ENCODE peak calls at places on chromosomes 6 and 20, in seven cellular contexts. C, D, A, I, F, R and H are unnamed samples.

GRCh38 chr6:8859501-8859900 is 424.2 kb upstream of the SLC35B3 start:
- DNase-seq in I (peak), C (no peak), D (no peak), A (no peak), R (no peak), F (no peak), H (no peak)

GRCh38 chr6:168926306-168926705 is 327.3 kb downstream of the THBS2 start:
- DNase-seq in A (no peak), F (no peak), I (no peak), D (no peak), C (no peak), R (no peak), H (no peak)

GRCh38 chr20:14259691-14260090 is 77.7 kb downstream of the FLRT3 start:
- DNase-seq in R (peak), D (no peak), C (peak), I (peak), A (no peak), F (no peak), H (no peak)

GRCh38 chr6:116579143-116579542 is 7.8 kb downstream of the RWDD1 start:
- DNase-seq in F (no peak), I (no peak), R (peak), C (no peak), A (no peak), D (no peak), H (no peak)

GRCh38 chr6:149563203-149563927 is 2.8 kb upstream of the GINM1 start:
- DNase-seq in D (no peak), I (peak), C (no peak), A (no peak), R (peak), F (no peak), H (peak)

GRCh38 chr20:50617022-50617421 is 74.3 kb downstream of the RIPOR3 start:
- DNase-seq in D (no peak), F (no peak), I (no peak), A (no peak), R (no peak), C (no peak), H (no peak)

GRCh38 chr6:18021166-18021850 is 33.9 kb upstream of the KIF13A start:
- DNase-seq in A (no peak), R (no peak), F (no peak), I (no peak), D (no peak), C (no peak), H (no peak)

GRCh38 chr6:43386492-43386891 is 17.0 kb upstream of the ZNF318 start:
- DNase-seq in A (no peak), R (peak), C (peak), F (no peak), I (peak), D (no peak), H (no peak)

GRCh38 chr6:105482227-105482839 is 79.5 kb upstream of the PREP start:
- DNase-seq in R (peak), I (peak), F (no peak), D (peak), A (no peak), C (no peak), H (peak)

GRCh38 chr20:14879020-14879697 is 541.7 kb upstream of the FLRT3 start:
- DNase-seq in A (no peak), R (peak), D (no peak), C (no peak), F (no peak), I (peak), H (peak)

GRCh38 chr20:16528078-16528477 is 45.2 kb downstream of the KIF16B start:
- DNase-seq in F (no peak), I (peak), D (peak), C (no peak), A (no peak), R (peak), H (peak)

GRCh38 chr6:146441907-146442306 is 101.7 kb upstream of the RAB32 start:
- DNase-seq in F (no peak), I (no peak), D (no peak), R (no peak), C (no peak), A (no peak), H (no peak)

GRCh38 chr6:112396221-112396620 is 49.1 kb downstream of the RFPL4B start:
- DNase-seq in F (no peak), D (no peak), I (no peak), R (peak), A (no peak), C (no peak), H (no peak)

GRCh38 chr6:125986956-125987617 is 747 bp downstream of the TRMT11 start:
- DNase-seq in I (peak), A (no peak), D (no peak), C (no peak), F (no peak), R (peak), H (no peak)

GRCh38 chr20:2955257-2955950 is 82.1 kb downstream of the PTPRA start:
- DNase-seq in R (no peak), C (no peak), A (no peak), I (no peak), D (no peak), F (no peak), H (no peak)

GRCh38 chr20:54004397-54004940 is 65.9 kb downstream of the BCAS1 start:
- DNase-seq in I (no peak), R (no peak), A (no peak), C (no peak), F (no peak), D (no peak), H (no peak)

GRCh38 chr20:36873498-36874189 is 2.3 kb upstream of the TLDC2 start:
- DNase-seq in I (no peak), A (no peak), C (no peak), F (no peak), D (no peak), R (no peak), H (no peak)

GRCh38 chr6:160000280-160000704 is 31.4 kb downstream of the IGF2R start:
- DNase-seq in F (no peak), D (no peak), R (no peak), I (peak), C (no peak), A (no peak), H (no peak)

GRCh38 chr6:108841377-108841855 is 6.8 kb upstream of the ARMC2 start:
- DNase-seq in R (no peak), F (no peak), D (no peak), I (no peak), C (no peak), A (no peak), H (peak)

GRCh38 chr20:49615401-49616153 is 47.6 kb upstream of the PTGIS start:
- DNase-seq in I (no peak), D (no peak), R (no peak), C (no peak), A (no peak), F (no peak), H (no peak)

GRCh38 chr6:4008324-4009047 is 70.5 kb downstream of the FAM217A start:
- DNase-seq in R (peak), I (peak), F (no peak), A (no peak), D (no peak), C (no peak), H (peak)

GRCh38 chr20:32909451-32909850 is 50.7 kb downstream of the EFCAB8 start:
- DNase-seq in A (no peak), C (no peak), I (no peak), F (no peak), R (no peak), D (no peak), H (no peak)

GRCh38 chr6:108944707-108945685 is 96.8 kb downstream of the ARMC2 start:
- DNase-seq in D (peak), R (peak), A (no peak), I (peak), F (no peak), C (no peak), H (peak)

GRCh38 chr20:41249781-41250281 is 67.7 kb downstream of the ZHX3 start:
- DNase-seq in A (no peak), C (peak), R (peak), F (peak), I (peak), D (peak), H (peak)

GRCh38 chr6:158793432-158793831 is 25.7 kb downstream of the EZR start:
- DNase-seq in R (peak), I (peak), C (peak), F (no peak), A (no peak), D (no peak), H (no peak)

GRCh38 chr6:168297643-168298042 is 21.9 kb downstream of the DACT2 start:
- DNase-seq in A (no peak), I (no peak), R (no peak), C (no peak), F (no peak), D (no peak), H (no peak)

GRCh38 chr6:89506716-89507597 is 74.0 kb downstream of the ANKRD6 start:
- DNase-seq in R (no peak), A (no peak), F (no peak), C (no peak), I (no peak), D (no peak), H (no peak)

GRCh38 chr6:158517581-158517980 is 42.3 kb upstream of the TMEM181 start:
- DNase-seq in R (no peak), F (no peak), A (no peak), D (no peak), C (no peak), I (no peak), H (no peak)

GRCh38 chr6:133314951-133315350 is 73.8 kb downstream of the EYA4 start:
- DNase-seq in F (no peak), R (no peak), I (peak), C (no peak), A (no peak), D (no peak), H (no peak)
- H3K4me3 ChIP-seq in F (no peak), R (no peak), I (no peak), C (no peak), A (no peak), D (no peak), H (no peak)

DNA sequence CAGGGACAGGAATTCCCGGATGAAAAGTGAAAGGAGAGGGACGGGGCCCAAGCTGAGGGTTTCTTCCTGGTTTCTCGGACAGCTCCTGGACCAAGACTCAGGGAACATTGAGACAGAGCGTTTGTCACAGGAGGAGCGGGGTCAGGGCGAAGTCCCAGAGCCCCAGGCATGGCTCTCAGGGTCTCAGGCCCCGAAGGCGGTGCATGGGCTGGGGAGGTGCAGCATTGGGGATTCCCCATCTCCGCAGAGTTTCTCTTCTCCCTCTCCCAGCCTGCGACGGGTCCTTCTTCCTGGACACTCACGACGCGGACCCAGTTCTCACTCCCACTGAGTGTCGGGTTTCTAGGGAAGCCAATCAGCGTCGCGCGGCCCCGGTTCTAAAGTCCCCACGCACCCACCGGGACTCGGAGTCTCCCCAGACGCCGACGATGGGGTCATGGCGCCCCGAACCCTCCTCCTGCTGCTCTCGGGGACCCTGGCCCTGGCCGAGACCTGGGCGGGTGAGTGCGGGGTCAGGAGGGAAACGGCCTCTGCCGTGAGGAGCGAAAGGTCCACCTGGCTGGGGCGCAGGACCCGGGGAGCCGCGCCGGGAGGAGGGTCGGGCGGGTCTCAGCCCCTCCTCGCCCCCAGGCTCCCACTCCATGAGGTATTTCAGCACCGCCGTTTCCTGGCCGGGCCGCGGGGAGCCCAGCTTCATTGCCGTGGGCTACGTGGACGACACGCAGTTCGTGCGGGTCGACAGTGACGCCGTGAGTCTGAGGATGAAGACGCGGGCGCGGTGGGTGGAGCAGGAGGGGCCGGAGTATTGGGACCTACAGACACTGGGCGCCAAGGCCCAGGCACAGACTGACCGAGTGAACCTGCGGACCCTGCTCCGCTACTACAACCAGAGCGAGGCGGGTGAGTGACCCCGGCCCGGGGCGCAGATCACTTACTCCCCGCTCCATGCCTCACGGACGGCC is 54.6 kb upstream of the POLR1H start:
- DNase-seq in F (no peak), A (peak), D (peak), C (peak), I (no peak), R (peak), H (no peak)
- H3K4me3 ChIP-seq in F (peak), A (peak), D (peak), C (peak), I (no peak), R (peak), H (peak)

GRCh38 chr20:4567172-4567571 is 154.5 kb upstream of the PRND start:
- DNase-seq in F (no peak), I (no peak), C (no peak), A (no peak), R (no peak), D (no peak), H (no peak)

GRCh38 chr20:4569882-4570281 is 151.8 kb upstream of the PRND start:
- DNase-seq in I (no peak), D (no peak), F (no peak), C (peak), A (no peak), R (no peak), H (no peak)

GRCh38 chr20:4568560-4568959 is 153.1 kb upstream of the PRND start:
- DNase-seq in D (no peak), I (no peak), R (no peak), C (no peak), A (no peak), F (no peak), H (no peak)

GRCh38 chr20:4571759-4572531 is 149.8 kb upstream of the PRND start:
- DNase-seq in I (peak), D (no peak), R (peak), F (no peak), A (no peak), C (no peak), H (peak)

DNA sequence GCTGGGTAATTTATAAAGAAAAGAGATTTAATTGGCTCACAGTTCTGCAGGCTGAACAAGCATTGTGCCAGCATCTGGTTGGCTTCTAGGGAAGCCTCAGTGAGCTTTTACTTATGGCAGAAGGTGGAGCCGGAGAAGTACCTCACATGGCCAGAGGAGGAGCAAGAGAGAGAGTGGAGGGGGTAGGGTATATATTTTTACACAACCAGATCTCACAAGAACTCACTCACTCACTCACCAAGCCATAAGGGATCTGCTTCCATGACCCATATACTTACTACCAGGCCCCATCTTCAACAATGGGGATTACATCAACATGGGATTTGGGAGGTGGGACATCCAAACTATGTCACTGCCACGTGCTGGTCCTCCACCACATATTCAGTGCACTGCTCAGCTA is 152.6 kb upstream of the PRND start:
- DNase-seq in D (no peak), A (no peak), F (no peak), C (no peak), I (no peak), R (no peak), H (no peak)
- H3K4me3 ChIP-seq in D (no peak), A (no peak), F (no peak), C (no peak), I (no peak), R (no peak), H (no peak)

GRCh38 chr6:2578729-2579128 is 172.0 kb downstream of the MYLK4 start:
- DNase-seq in R (peak), C (no peak), A (no peak), D (no peak), I (peak), F (no peak), H (no peak)

GRCh38 chr6:2580996-2581395 is 169.7 kb downstream of the MYLK4 start:
- DNase-seq in A (no peak), I (no peak), F (no peak), D (no peak), C (no peak), R (no peak), H (no peak)

GRCh38 chr6:2581611-2582010 is 169.1 kb downstream of the MYLK4 start:
- DNase-seq in I (no peak), C (no peak), A (no peak), R (no peak), F (no peak), D (no peak), H (no peak)

GRCh38 chr6:2579241-2579761 is 171.4 kb downstream of the MYLK4 start:
- DNase-seq in I (peak), F (no peak), A (no peak), R (peak), C (no peak), D (no peak), H (no peak)

GRCh38 chr6:2579789-2580570 is 170.7 kb downstream of the MYLK4 start:
- DNase-seq in R (no peak), I (peak), F (no peak), D (no peak), C (no peak), A (no peak), H (no peak)
- H3K4me3 ChIP-seq in R (no peak), I (no peak), F (no peak), D (no peak), C (no peak), A (no peak), H (no peak)

GRCh38 chr6:139290787-139291294 is 957 bp downstream of the TXLNB start:
- DNase-seq in A (peak), C (no peak), F (no peak), R (peak), D (no peak), I (peak), H (peak)

GRCh38 chr6:139289233-139289632 is 2.6 kb downstream of the TXLNB start:
- DNase-seq in I (no peak), D (no peak), R (no peak), C (no peak), F (no peak), A (no peak), H (no peak)

GRCh38 chr6:139288496-139289040 is 3.2 kb downstream of the TXLNB start:
- DNase-seq in C (no peak), A (no peak), D (no peak), F (no peak), I (no peak), R (no peak), H (no peak)

GRCh38 chr6:139295906-139296305 is 4.1 kb upstream of the TXLNB start:
- DNase-seq in C (no peak), F (no peak), I (no peak), A (no peak), R (no peak), D (no peak), H (no peak)

GRCh38 chr6:139291813-139292619 is at the start of gene TXLNB:
- DNase-seq in F (peak), I (peak), R (peak), A (peak), D (peak), C (peak), H (peak)
- H3K4me3 ChIP-seq in F (no peak), I (peak), R (peak), A (peak), D (peak), C (no peak), H (peak)

GRCh38 chr6:110980648-110981047 is 1.2 kb upstream of the RPF2 start:
- DNase-seq in F (no peak), A (no peak), R (no peak), C (no peak), D (no peak), I (no peak), H (no peak)
- H3K4me3 ChIP-seq in F (no peak), A (no peak), R (no peak), C (peak), D (no peak), I (peak), H (no peak)

DNA sequence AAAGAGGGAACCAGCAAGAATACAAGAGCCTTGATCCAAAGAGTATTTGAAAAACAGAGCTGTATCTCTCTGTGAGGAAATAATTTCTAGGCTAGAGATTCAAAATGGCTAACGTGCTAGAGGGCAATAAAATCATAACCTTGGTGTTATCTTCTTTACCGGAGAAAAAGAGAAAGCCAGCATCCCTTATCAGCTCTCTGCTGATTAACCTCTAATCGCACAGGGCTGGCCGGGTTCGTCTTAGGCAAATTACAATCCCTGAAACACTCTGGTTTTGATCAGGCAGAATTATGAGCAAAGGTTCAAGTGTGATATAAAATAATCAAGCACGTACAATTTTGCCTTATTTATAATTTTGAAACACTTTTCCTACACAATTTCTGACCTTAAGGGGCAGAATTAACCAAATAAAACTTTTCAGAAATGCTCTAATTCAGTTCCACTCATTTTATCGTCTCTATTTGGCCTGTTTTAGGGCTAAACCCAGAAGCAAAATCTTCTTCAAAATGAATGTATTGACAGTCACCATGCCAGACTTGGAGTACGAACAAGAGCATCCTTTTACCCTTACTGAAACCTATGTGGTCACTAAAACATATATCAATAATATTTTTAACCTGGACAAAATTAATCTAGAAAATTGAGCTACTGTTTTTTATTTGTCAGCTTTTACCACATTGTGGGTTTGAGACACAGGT is 13.7 kb downstream of the PSMB9 start:
- DNase-seq in F (no peak), A (no peak), D (no peak), C (no peak), I (no peak), R (no peak), H (no peak)
- H3K4me3 ChIP-seq in F (no peak), A (no peak), D (no peak), C (no peak), I (no peak), R (no peak), H (no peak)